ENCODE peak calls at places on chromosomes 12 and 14, in four cellular contexts. B is right cardiac atrium; C is effector memory CD4-positive, alpha-beta T cell; X is mucosa of descending colon. O is an unnamed sample.

GRCh38 chr12:95997911-95998510 is 1.9 kb upstream of the HAL start:
- DNase-seq in B (no peak), C (no peak), X (no peak), O (no peak)

GRCh38 chr12:46480724-46481123 is 108.2 kb upstream of the SLC38A2 start:
- DNase-seq in B (no peak), C (no peak), X (no peak), O (no peak)

GRCh38 chr12:124392991-124393790 is 98.3 kb downstream of the RFLNA start:
- DNase-seq in B (peak; percentile 98), C (no peak), X (peak; percentile 93), O (peak; percentile 87)

GRCh38 chr14:51704465-51705050 is 52.8 kb downstream of the FRMD6 start:
- DNase-seq in B (no peak), C (no peak), X (no peak), O (no peak)

GRCh38 chr12:125166046-125166445 is 100.8 kb downstream of the AACS start:
- DNase-seq in B (no peak), C (no peak), X (no peak), O (no peak)

GRCh38 chr12:131087302-131087818 is 133.7 kb downstream of the ADGRD1 start:
- DNase-seq in B (peak; percentile 41), C (no peak), X (no peak), O (peak; percentile 54)

GRCh38 chr12:15712823-15713663 is 76.1 kb downstream of the EPS8 start:
- DNase-seq in B (peak; percentile 49), C (no peak), X (no peak), O (no peak)

GRCh38 chr14:33810308-33810707 is 140.6 kb downstream of the EGLN3 start:
- DNase-seq in B (no peak), C (no peak), X (no peak), O (no peak)

GRCh38 chr12:49793620-49794019 is 34.6 kb downstream of the NCKAP5L start:
- DNase-seq in B (no peak), C (no peak), X (no peak), O (peak; percentile 42)

GRCh38 chr12:109949089-109949488 is 47.1 kb downstream of the GIT2 start:
- DNase-seq in B (no peak), C (no peak), X (no peak), O (no peak)

GRCh38 chr12:93032748-93033147 is 103.7 kb upstream of the EEA1 start:
- DNase-seq in B (no peak), C (no peak), X (no peak), O (no peak)

GRCh38 chr12:31118347-31118830 is 44.7 kb downstream of the DDX11 start:
- DNase-seq in B (peak; percentile 58), C (no peak), X (no peak), O (peak; percentile 78)

GRCh38 chr14:98665019-98665418 is 607.0 kb downstream of the BCL11B start:
- DNase-seq in B (no peak), C (no peak), X (no peak), O (no peak)

GRCh38 chr12:76755829-76756379 is 8.0 kb upstream of the ZDHHC17 start:
- DNase-seq in B (no peak), C (no peak), X (no peak), O (peak; percentile 40)

GRCh38 chr12:48929551-48929950 is 4.3 kb upstream of the FKBP11 start:
- DNase-seq in B (no peak), C (no peak), X (no peak), O (no peak)

GRCh38 chr14:36224176-36224575 is 47.7 kb upstream of the PTCSC3 start:
- DNase-seq in B (no peak), C (no peak), X (no peak), O (no peak)

GRCh38 chr12:26810330-26810729 is 22.7 kb downstream of the ITPR2 start:
- DNase-seq in B (peak; percentile 86), C (no peak), X (no peak), O (no peak)

GRCh38 chr12:62882696-62883095 is 52.3 kb downstream of the PPM1H start:
- DNase-seq in B (no peak), C (no peak), X (no peak), O (no peak)

GRCh38 chr14:24171422-24172260 is at the start of gene REC8:
- DNase-seq in B (peak; percentile 91), C (peak; percentile 60), X (peak; percentile 68), O (peak; percentile 100)

DNA sequence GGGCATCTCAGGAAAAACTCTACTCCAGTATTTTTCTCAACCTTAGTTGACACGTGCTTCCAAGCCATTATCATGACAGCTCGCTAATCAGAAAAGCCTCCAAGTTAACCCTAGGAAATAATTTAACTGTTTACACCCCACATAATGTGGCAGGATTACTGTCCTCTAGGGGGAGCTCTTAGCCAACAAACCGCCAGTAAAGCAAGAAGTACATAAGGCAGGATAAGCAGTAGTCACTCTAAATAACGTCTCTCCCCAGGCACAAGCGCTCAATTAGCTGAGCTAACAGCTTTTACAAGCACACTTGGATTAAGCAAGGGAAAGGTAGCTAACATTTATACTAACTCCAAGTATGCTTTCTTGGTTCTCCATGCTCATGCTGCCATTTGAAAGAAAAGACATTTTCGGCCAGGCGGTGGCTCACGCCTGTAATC is 22.8 kb downstream of the APOBEC1 start:
- DNase-seq in B (no peak), C (no peak), X (no peak), O (no peak)
- H3K4me3 ChIP-seq in B (no peak overlapping the region), C (no peak overlapping the region), X (no peak overlapping the region), O (no peak overlapping the region)

DNA sequence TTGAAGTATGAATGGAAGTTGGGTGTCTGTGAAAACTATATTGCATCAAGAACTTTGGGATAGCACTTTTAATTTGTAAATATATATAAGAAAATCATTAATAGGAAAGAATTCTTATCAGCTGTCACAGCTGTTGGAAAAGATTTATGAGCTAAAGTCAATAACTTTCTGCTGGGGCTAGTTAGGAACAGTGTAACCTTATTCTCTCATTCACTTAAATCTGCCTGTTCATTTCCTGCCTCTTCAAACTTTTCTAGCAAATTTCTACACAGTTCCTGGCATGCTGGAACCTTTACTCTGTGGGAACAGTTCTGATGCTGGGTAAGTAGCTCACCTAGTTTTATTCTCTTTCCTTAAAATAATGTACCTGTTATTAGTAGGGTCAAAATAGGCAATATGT is 109.9 kb downstream of the SCN8A start:
- DNase-seq in B (no peak), C (no peak), X (no peak), O (no peak)
- H3K4me3 ChIP-seq in B (no peak overlapping the region), C (no peak overlapping the region), X (no peak overlapping the region), O (no peak overlapping the region)

GRCh38 chr12:7433276-7433822 is 10.6 kb downstream of the CD163L1 start:
- DNase-seq in B (no peak), C (no peak), X (no peak), O (no peak)
- H3K4me3 ChIP-seq in B (no peak overlapping the region), C (no peak overlapping the region), X (no peak overlapping the region), O (no peak overlapping the region)

GRCh38 chr12:18808221-18808620 is 70.3 kb downstream of the CAPZA3 start:
- DNase-seq in B (no peak), C (no peak), X (no peak), O (no peak)

GRCh38 chr12:18807714-18808113 is 69.8 kb downstream of the CAPZA3 start:
- DNase-seq in B (no peak), C (no peak), X (no peak), O (no peak)

GRCh38 chr12:18813753-18814152 is 75.8 kb downstream of the CAPZA3 start:
- DNase-seq in B (no peak), C (no peak), X (no peak), O (no peak)

GRCh38 chr12:18810537-18811253 is 72.8 kb downstream of the CAPZA3 start:
- DNase-seq in B (peak; percentile 68), C (no peak), X (no peak), O (no peak)

DNA sequence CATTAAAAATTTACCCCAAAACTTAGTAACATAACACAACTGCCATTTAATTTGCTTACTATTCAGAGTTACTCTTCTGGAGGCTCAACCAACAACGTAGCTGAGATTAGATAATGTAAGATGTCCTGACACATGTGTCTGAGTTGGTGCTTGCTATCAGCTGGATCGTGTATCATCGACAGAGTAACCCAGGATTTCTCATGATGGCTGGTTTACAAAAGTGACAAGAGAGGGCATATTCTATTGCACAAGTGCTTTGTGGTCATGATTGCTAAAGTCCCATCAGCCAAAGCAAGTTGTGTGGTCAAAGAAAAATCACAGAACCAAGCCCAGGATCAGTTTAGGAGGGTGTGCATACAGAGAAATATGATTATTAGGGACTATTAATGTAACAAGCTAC is 73.3 kb downstream of the CAPZA3 start:
- DNase-seq in B (no peak), C (no peak), X (no peak), O (no peak)
- H3K4me3 ChIP-seq in B (no peak overlapping the region), C (no peak overlapping the region), X (no peak overlapping the region), O (no peak overlapping the region)

GRCh38 chr12:1531654-1532366 is 62.6 kb downstream of the FBXL14 start:
- DNase-seq in B (no peak), C (no peak), X (no peak), O (peak; percentile 73)

GRCh38 chr12:1529862-1530591 is 64.4 kb downstream of the FBXL14 start:
- DNase-seq in B (peak; percentile 68), C (no peak), X (peak; percentile 61), O (peak; percentile 90)

GRCh38 chr12:1531160-1531653 is 63.2 kb downstream of the FBXL14 start:
- DNase-seq in B (peak; percentile 72), C (no peak), X (peak; percentile 42), O (peak; percentile 90)

GRCh38 chr12:1529228-1529861 is 65.0 kb downstream of the FBXL14 start:
- DNase-seq in B (no peak), C (no peak), X (no peak), O (no peak)

DNA sequence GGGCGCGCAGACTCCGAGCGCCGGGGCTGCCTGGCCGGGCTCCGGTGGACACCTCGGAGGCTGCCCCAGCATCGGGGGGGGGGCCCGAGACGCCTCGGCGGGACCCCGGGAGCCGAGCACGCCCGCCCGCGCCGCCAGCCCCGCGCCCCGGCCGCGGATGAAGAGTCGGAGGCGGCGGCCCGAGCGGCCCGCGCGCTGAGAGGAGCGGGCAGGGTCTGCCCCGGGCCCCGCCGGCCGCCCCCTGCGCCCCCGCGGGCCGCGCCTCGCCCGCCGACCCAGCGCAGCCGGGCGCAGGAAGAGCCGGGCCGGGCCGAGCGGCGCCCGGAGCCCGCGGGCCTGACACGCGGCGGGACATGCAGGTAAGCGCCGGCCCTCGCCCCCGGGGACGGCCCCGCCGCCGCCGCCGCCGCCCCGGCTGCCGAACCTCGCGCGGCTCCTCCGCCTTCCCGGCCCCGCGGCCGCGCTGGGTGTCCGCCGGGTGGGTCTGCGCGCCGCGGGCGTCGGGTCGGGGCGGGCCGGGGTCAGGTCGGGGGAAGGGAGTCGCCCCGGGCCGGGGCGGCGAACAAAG is 63.7 kb downstream of the FBXL14 start:
- DNase-seq in B (no peak), C (no peak), X (no peak), O (peak; percentile 83)
- H3K4me3 ChIP-seq in B (peak overlapping the region; percentile 93), C (peak overlapping the region; percentile 48), X (peak overlapping the region; percentile 17), O (peak overlapping the region; percentile 45)

DNA sequence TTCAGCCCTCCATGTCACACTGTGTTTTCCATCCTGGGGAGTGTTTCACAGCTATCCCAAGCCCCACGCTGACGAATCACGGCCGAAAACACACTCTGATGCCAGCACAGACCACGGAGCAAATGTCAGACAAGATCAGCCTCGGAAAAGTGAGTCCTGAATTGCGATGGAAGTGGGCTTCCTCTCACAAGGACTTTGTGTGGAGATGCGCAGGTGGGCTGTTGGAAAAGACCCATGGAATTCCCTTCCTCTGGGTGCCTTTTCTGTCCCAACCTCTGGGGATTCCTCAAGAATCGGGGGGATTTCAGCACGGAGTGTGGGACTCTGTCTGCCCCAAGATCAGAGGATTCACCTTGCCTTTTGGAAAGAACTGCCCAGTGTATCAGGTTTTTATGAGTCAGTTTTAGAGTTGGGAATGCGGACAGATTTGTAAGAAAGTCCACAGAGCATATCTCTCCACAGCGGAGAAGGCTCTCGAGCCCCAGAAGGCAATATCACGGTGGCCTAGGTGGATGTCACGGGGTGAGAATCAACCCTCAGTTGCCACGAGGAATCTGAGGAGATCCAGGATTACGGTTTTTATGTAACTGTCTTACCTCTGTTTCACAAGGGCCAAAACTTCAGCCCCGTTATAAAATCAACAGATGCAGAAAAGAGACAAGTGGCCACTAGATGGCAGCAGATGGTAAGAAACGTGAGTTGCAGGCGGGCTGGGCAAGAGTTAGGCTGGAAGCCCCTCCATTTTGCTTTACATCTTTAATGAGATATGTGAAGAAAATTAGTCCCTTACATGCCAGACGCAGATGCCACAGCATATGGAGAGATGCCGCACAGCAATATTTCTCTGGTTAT is 201.9 kb downstream of the DAD1 start:
- DNase-seq in B (no peak), C (no peak), X (no peak), O (peak; percentile 84)
- H3K4me3 ChIP-seq in B (no peak overlapping the region), C (no peak overlapping the region), X (no peak overlapping the region), O (no peak overlapping the region)

O was measured in H7.